ENCODE peak calls at places on chromosomes 1 and 21, in four cellular contexts. One of them, this sample, is unnamed.

GRCh38 chr21:25850126-25850831 is 115.5 kb downstream of the GABPA start:
- DNase-seq in fibroblast of lung: no peak
- DNase-seq in fibroblast of mammary gland: no peak
- DNase-seq in AG04449: no peak
- DNase-seq in this sample: no peak

GRCh38 chr1:88897070-88897730 is 5.8 kb upstream of the GTF2B start:
- DNase-seq in fibroblast of lung: no peak
- DNase-seq in fibroblast of mammary gland: no peak
- DNase-seq in AG04449: no peak
- DNase-seq in this sample: no peak

GRCh38 chr1:90507173-90507572 is 209.9 kb downstream of the BARHL2 start:
- DNase-seq in fibroblast of lung: no peak
- DNase-seq in fibroblast of mammary gland: no peak
- DNase-seq in AG04449: no peak
- DNase-seq in this sample: no peak

GRCh38 chr1:107936498-107937481 is 28.2 kb downstream of the VAV3 start:
- DNase-seq in fibroblast of lung: peak; percentile 97
- DNase-seq in fibroblast of mammary gland: peak; percentile 98
- DNase-seq in AG04449: peak; percentile 54
- DNase-seq in this sample: peak; percentile 18

GRCh38 chr1:9213956-9214355 is 20.6 kb upstream of the H6PD start:
- DNase-seq in fibroblast of lung: no peak
- DNase-seq in fibroblast of mammary gland: no peak
- DNase-seq in AG04449: no peak
- DNase-seq in this sample: no peak

GRCh38 chr1:218664385-218665170 is 319.4 kb downstream of the TGFB2 start:
- DNase-seq in fibroblast of lung: peak; percentile 75
- DNase-seq in fibroblast of mammary gland: peak; percentile 75
- DNase-seq in AG04449: no peak
- DNase-seq in this sample: no peak

GRCh38 chr1:1023700-1024099 is 3.8 kb downstream of the AGRN start:
- DNase-seq in fibroblast of lung: no peak
- DNase-seq in fibroblast of mammary gland: no peak
- DNase-seq in AG04449: no peak
- DNase-seq in this sample: no peak

GRCh38 chr1:244114895-244115294 is 63.8 kb downstream of the ZBTB18 start:
- DNase-seq in fibroblast of lung: peak; percentile 17
- DNase-seq in fibroblast of mammary gland: no peak
- DNase-seq in AG04449: no peak
- DNase-seq in this sample: no peak

GRCh38 chr21:45335761-45336534 is 48.3 kb upstream of the POFUT2 start:
- DNase-seq in fibroblast of lung: no peak
- DNase-seq in fibroblast of mammary gland: no peak
- DNase-seq in AG04449: no peak
- DNase-seq in this sample: no peak

GRCh38 chr1:96041470-96041869 is 680.1 kb upstream of the PTBP2 start:
- DNase-seq in fibroblast of lung: no peak
- DNase-seq in fibroblast of mammary gland: no peak
- DNase-seq in AG04449: no peak
- DNase-seq in this sample: no peak

GRCh38 chr1:205504311-205505075 is at the start of gene CDK18:
- DNase-seq in fibroblast of lung: peak; percentile 32
- DNase-seq in fibroblast of mammary gland: no peak
- DNase-seq in AG04449: no peak
- DNase-seq in this sample: no peak

GRCh38 chr1:77406661-77407060 is 124.8 kb downstream of the AK5 start:
- DNase-seq in fibroblast of lung: peak; percentile 20
- DNase-seq in fibroblast of mammary gland: no peak
- DNase-seq in AG04449: no peak
- DNase-seq in this sample: no peak

GRCh38 chr1:89725016-89725380 is 92.1 kb downstream of the LRRC8C start:
- DNase-seq in fibroblast of lung: peak; percentile 83
- DNase-seq in fibroblast of mammary gland: peak; percentile 96
- DNase-seq in AG04449: peak; percentile 73
- DNase-seq in this sample: peak; percentile 81

DNA sequence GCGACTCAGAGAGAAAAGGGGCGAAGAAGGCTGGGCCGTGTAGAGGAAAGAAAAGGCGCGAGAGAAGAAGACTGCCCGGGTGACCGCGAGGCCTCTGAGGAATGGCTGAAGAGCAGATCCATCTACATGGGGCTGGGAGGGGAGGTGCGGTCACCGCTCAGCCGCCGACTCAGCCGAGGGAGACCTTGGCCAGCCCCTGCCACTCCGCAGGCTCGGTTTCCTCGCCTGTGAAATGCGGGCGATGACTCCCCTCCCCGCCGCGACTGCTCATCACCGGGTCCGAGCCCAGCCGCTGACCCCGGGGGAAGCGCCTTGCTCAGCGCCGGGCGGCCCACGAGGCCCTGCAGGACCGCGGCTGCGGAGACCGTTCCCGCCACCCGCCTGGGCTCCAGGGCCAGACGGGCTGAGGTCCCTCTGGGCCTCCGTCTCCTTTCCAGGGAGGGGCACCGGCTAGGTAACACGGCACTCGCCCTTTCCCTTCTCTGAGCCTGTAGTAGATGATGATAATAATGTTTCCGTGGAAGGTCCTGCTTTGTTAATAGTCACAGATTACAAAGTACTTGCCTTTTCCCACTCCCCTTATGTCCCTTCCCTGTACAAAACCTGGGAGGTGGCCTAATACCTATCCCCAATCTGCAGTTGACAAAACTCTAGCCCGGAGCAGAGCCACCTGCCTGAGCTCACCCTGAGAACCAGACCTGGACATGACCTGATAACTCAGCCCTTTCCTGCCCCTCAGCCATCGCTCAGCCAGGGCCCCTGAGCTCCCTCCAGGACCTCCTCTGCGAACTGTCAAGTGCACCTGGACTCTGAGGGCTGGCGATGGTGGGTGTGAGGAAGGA is 1.6 kb upstream of the BSND start:
- DNase-seq in fibroblast of lung: peak; percentile 50
- DNase-seq in fibroblast of mammary gland: no peak
- DNase-seq in AG04449: no peak
- DNase-seq in this sample: no peak
- H3K4me3 ChIP-seq in fibroblast of lung: no peak overlapping the region
- H3K4me3 ChIP-seq in fibroblast of mammary gland: no peak overlapping the region
- H3K4me3 ChIP-seq in AG04449: no peak overlapping the region
- H3K4me3 ChIP-seq in this sample: no peak overlapping the region

GRCh38 chr1:16152521-16153087 is 3.3 kb downstream of the EPHA2 start:
- DNase-seq in fibroblast of lung: peak; percentile 66
- DNase-seq in fibroblast of mammary gland: no peak
- DNase-seq in AG04449: no peak
- DNase-seq in this sample: no peak
- H3K4me3 ChIP-seq in fibroblast of lung: peak overlapping the region; percentile 14
- H3K4me3 ChIP-seq in fibroblast of mammary gland: no peak overlapping the region
- H3K4me3 ChIP-seq in AG04449: peak overlapping the region; percentile 84
- H3K4me3 ChIP-seq in this sample: peak overlapping the region; percentile 88

DNA sequence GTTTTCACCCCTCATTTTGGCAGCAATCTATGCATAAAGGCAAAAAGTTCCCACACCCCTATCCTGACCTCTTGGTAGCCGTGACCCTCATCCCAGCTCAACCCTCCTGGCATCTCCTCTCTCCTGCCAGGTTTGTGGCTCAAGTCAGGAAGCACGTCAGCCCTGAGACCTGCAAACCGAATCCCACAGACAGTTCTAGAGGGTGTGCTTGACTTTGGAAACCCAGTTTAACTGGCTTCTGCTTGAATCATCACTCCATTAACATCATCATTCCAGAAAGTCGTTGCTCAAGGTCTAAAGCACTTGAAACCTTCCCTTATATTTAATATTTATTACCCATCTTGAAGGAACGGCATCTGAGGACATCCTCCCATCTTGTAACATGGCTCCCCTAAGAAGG is 133.4 kb upstream of the ERG start:
- DNase-seq in fibroblast of lung: peak; percentile 91
- DNase-seq in fibroblast of mammary gland: peak; percentile 56
- DNase-seq in AG04449: no peak
- DNase-seq in this sample: no peak
- H3K4me3 ChIP-seq in fibroblast of lung: no peak overlapping the region
- H3K4me3 ChIP-seq in fibroblast of mammary gland: no peak overlapping the region
- H3K4me3 ChIP-seq in AG04449: no peak overlapping the region
- H3K4me3 ChIP-seq in this sample: no peak overlapping the region

GRCh38 chr1:202061055-202061454 is 50.7 kb downstream of the ELF3 start:
- DNase-seq in fibroblast of lung: no peak
- DNase-seq in fibroblast of mammary gland: peak; percentile 9
- DNase-seq in AG04449: no peak
- DNase-seq in this sample: no peak

GRCh38 chr1:202058001-202058908 is 47.9 kb downstream of the ELF3 start:
- DNase-seq in fibroblast of lung: peak; percentile 55
- DNase-seq in fibroblast of mammary gland: peak; percentile 61
- DNase-seq in AG04449: no peak
- DNase-seq in this sample: no peak

GRCh38 chr1:202054094-202054493 is 43.7 kb downstream of the ELF3 start:
- DNase-seq in fibroblast of lung: no peak
- DNase-seq in fibroblast of mammary gland: no peak
- DNase-seq in AG04449: no peak
- DNase-seq in this sample: no peak

DNA sequence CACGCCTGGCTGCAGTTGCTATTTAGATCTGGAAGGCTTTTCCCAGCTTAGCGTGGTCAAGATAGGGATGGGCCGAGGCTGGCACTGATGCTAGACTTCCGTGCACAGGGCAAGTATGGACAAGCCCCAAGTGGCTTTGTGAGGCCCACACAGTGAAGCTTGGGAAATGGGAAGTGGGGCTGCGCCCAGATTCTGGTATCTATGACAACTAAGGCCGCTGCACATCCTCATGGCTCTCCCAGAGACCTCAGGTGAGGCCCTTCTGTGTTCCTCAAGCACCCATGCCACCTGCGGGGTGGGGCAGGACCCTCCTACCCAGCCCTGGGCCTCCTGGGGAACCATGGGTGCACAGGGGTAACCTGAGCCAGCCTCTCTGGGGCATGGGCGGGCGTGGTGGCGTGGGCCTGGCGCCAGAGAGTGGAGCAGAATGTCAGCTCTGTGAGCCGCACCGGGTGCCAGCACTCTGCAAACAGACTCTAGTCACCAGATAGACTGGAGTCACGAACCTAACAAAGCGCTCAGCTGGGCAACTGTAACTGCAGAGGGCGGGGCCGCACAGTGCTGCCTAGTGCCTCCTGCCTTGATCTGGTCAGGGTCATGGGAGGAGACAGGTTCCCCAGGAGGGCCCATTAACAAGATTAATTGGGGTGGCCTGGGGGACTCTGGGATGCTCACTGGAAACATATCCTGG is 46.4 kb downstream of the ELF3 start:
- DNase-seq in fibroblast of lung: no peak
- DNase-seq in fibroblast of mammary gland: no peak
- DNase-seq in AG04449: no peak
- DNase-seq in this sample: no peak
- H3K4me3 ChIP-seq in fibroblast of lung: no peak overlapping the region
- H3K4me3 ChIP-seq in fibroblast of mammary gland: no peak overlapping the region
- H3K4me3 ChIP-seq in AG04449: no peak overlapping the region
- H3K4me3 ChIP-seq in this sample: no peak overlapping the region

GRCh38 chr1:169155675-169156074 is 49.2 kb downstream of the ATP1B1 start:
- DNase-seq in fibroblast of lung: no peak
- DNase-seq in fibroblast of mammary gland: no peak
- DNase-seq in AG04449: no peak
- DNase-seq in this sample: no peak

GRCh38 chr1:169161512-169162194 is 55.2 kb downstream of the ATP1B1 start:
- DNase-seq in fibroblast of lung: peak; percentile 15
- DNase-seq in fibroblast of mammary gland: peak; percentile 19
- DNase-seq in AG04449: no peak
- DNase-seq in this sample: no peak

GRCh38 chr1:169160845-169161511 is 54.5 kb downstream of the ATP1B1 start:
- DNase-seq in fibroblast of lung: peak; percentile 67
- DNase-seq in fibroblast of mammary gland: peak; percentile 72
- DNase-seq in AG04449: no peak
- DNase-seq in this sample: no peak

GRCh38 chr1:169151338-169151837 is 44.9 kb downstream of the ATP1B1 start:
- DNase-seq in fibroblast of lung: no peak
- DNase-seq in fibroblast of mammary gland: no peak
- DNase-seq in AG04449: no peak
- DNase-seq in this sample: no peak

GRCh38 chr1:169156537-169156936 is 50.0 kb downstream of the ATP1B1 start:
- DNase-seq in fibroblast of lung: no peak
- DNase-seq in fibroblast of mammary gland: no peak
- DNase-seq in AG04449: no peak
- DNase-seq in this sample: no peak
- H3K4me3 ChIP-seq in fibroblast of lung: no peak overlapping the region
- H3K4me3 ChIP-seq in fibroblast of mammary gland: no peak overlapping the region
- H3K4me3 ChIP-seq in AG04449: no peak overlapping the region
- H3K4me3 ChIP-seq in this sample: no peak overlapping the region

GRCh38 chr1:210446479-210446878 is 117.8 kb downstream of the HHAT start:
- DNase-seq in fibroblast of lung: peak; percentile 50
- DNase-seq in fibroblast of mammary gland: peak; percentile 10
- DNase-seq in AG04449: no peak
- DNase-seq in this sample: no peak
- H3K4me3 ChIP-seq in fibroblast of lung: no peak overlapping the region
- H3K4me3 ChIP-seq in fibroblast of mammary gland: no peak overlapping the region
- H3K4me3 ChIP-seq in AG04449: no peak overlapping the region
- H3K4me3 ChIP-seq in this sample: no peak overlapping the region

DNA sequence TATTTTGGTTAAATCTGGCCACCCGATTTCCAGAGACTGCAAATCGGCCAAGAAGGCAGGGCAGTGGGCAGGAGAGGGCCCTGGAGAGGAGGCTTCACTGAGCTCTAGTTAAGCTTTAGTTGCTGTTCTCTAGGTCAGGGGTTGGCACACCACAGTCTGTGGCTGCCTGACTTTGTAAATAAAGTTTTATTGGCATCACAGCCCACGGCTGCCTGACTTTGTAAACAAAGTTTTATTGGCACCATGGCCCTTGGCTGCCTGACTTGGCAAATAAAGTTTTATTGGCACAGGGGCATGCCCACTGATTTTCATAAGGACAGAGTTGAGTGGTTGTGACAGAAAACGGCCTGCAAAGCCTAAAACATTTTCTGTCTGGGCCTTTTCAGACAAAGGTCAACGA is 19.7 kb downstream of the AJAP1 start:
- DNase-seq in fibroblast of lung: no peak
- DNase-seq in fibroblast of mammary gland: no peak
- DNase-seq in AG04449: no peak
- DNase-seq in this sample: no peak
- H3K4me3 ChIP-seq in fibroblast of lung: no peak overlapping the region
- H3K4me3 ChIP-seq in fibroblast of mammary gland: no peak overlapping the region
- H3K4me3 ChIP-seq in AG04449: no peak overlapping the region
- H3K4me3 ChIP-seq in this sample: no peak overlapping the region

DNA sequence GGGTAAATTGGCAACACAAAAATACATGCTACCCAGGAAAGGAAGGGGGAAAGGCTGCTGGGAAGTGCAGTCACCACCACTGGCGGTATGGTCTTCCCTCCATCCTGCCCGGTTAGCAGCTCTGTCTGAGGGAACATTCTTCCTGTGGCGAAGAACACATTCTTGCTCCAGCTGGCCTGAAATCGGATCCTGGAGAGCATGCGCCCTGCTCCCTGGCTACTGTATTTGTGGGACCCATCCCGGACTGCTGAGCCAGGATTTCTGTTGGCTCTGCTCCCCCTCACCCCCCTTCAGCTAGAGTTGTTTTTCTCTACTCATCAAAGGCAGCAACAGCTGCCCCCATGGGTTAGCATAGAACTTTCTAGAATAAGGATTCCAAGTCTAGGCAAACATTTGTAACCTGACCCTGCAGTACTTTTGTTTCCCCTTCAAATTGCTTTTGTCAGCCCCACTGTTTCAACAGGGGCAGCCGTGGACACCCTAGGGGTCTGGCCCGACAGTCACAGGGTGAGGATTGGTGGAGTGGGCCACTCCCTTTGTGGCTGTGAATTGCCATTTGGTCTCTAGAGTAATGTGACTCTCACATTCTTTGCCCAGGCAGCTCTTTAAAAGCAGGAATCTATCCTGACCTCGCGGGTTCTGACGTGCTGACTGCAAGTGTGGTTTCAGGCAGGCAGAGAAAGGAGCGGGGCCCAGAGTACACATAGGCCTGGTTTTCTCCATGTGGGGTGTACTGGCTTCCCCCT is 157.7 kb downstream of the TOMM20 start:
- DNase-seq in fibroblast of lung: peak; percentile 100
- DNase-seq in fibroblast of mammary gland: peak; percentile 97
- DNase-seq in AG04449: peak; percentile 97
- DNase-seq in this sample: peak; percentile 97
- H3K4me3 ChIP-seq in fibroblast of lung: peak overlapping the region; percentile 1
- H3K4me3 ChIP-seq in fibroblast of mammary gland: peak overlapping the region; percentile 1
- H3K4me3 ChIP-seq in AG04449: no peak overlapping the region
- H3K4me3 ChIP-seq in this sample: peak overlapping the region; percentile 13

GRCh38 chr1:33363470-33363861 is 42.6 kb upstream of the A3GALT2 start:
- DNase-seq in fibroblast of lung: no peak
- DNase-seq in fibroblast of mammary gland: no peak
- DNase-seq in AG04449: no peak
- DNase-seq in this sample: no peak
- H3K4me3 ChIP-seq in fibroblast of lung: no peak overlapping the region
- H3K4me3 ChIP-seq in fibroblast of mammary gland: no peak overlapping the region
- H3K4me3 ChIP-seq in AG04449: no peak overlapping the region
- H3K4me3 ChIP-seq in this sample: no peak overlapping the region